ENCODE peak calls at places on chromosome 7, in seven cellular contexts. One of them, this sample, is unnamed.

GRCh38 chr7:154965014-154965413 is 37.9 kb downstream of the PAXIP1 start:
- DNase-seq in AG09309: no peak
- DNase-seq in CD8-positive, alpha-beta T cell: no peak
- DNase-seq in NCI-H1092: no peak
- DNase-seq in activated naive CD8-positive, alpha-beta T cell treated with anti-CD3 and anti-CD28 coated beads, Interleukin-2, amount 50 U/mL, for 16 hours: no peak
- DNase-seq in CD4-positive, alpha-beta T cell: no peak
- DNase-seq in HepG2: no peak
- DNase-seq in this sample: no peak

GRCh38 chr7:45387837-45388236 is 186.3 kb upstream of the ADCY1 start:
- DNase-seq in CD8-positive, alpha-beta T cell: no peak
- DNase-seq in CD4-positive, alpha-beta T cell: no peak
- DNase-seq in activated naive CD8-positive, alpha-beta T cell treated with anti-CD3 and anti-CD28 coated beads, Interleukin-2, amount 50 U/mL, for 16 hours: no peak
- DNase-seq in HepG2: no peak
- DNase-seq in NCI-H1092: no peak
- DNase-seq in AG09309: no peak
- DNase-seq in this sample: no peak

GRCh38 chr7:83410989-83411591 is 237.8 kb downstream of the SEMA3E start:
- DNase-seq in HepG2: peak
- DNase-seq in NCI-H1092: peak
- DNase-seq in activated naive CD8-positive, alpha-beta T cell treated with anti-CD3 and anti-CD28 coated beads, Interleukin-2, amount 50 U/mL, for 16 hours: no peak
- DNase-seq in AG09309: peak
- DNase-seq in CD4-positive, alpha-beta T cell: no peak
- DNase-seq in CD8-positive, alpha-beta T cell: no peak
- DNase-seq in this sample: no peak

GRCh38 chr7:1752771-1753562 is 82.9 kb downstream of the ELFN1 start:
- DNase-seq in NCI-H1092: no peak
- DNase-seq in CD8-positive, alpha-beta T cell: no peak
- DNase-seq in activated naive CD8-positive, alpha-beta T cell treated with anti-CD3 and anti-CD28 coated beads, Interleukin-2, amount 50 U/mL, for 16 hours: no peak
- DNase-seq in CD4-positive, alpha-beta T cell: no peak
- DNase-seq in HepG2: no peak
- DNase-seq in AG09309: no peak
- DNase-seq in this sample: no peak

GRCh38 chr7:137169282-137169698 is 174.2 kb downstream of the PTN start:
- DNase-seq in CD8-positive, alpha-beta T cell: no peak
- DNase-seq in activated naive CD8-positive, alpha-beta T cell treated with anti-CD3 and anti-CD28 coated beads, Interleukin-2, amount 50 U/mL, for 16 hours: no peak
- DNase-seq in NCI-H1092: peak
- DNase-seq in HepG2: peak
- DNase-seq in CD4-positive, alpha-beta T cell: no peak
- DNase-seq in AG09309: peak
- DNase-seq in this sample: no peak

GRCh38 chr7:155962191-155962967 is 150.1 kb upstream of the SHH start:
- DNase-seq in NCI-H1092: no peak
- DNase-seq in HepG2: peak
- DNase-seq in AG09309: no peak
- DNase-seq in CD8-positive, alpha-beta T cell: no peak
- DNase-seq in CD4-positive, alpha-beta T cell: no peak
- DNase-seq in activated naive CD8-positive, alpha-beta T cell treated with anti-CD3 and anti-CD28 coated beads, Interleukin-2, amount 50 U/mL, for 16 hours: no peak
- DNase-seq in this sample: no peak

GRCh38 chr7:94127026-94127425 is 122.9 kb upstream of the BET1 start:
- DNase-seq in activated naive CD8-positive, alpha-beta T cell treated with anti-CD3 and anti-CD28 coated beads, Interleukin-2, amount 50 U/mL, for 16 hours: no peak
- DNase-seq in CD8-positive, alpha-beta T cell: no peak
- DNase-seq in NCI-H1092: no peak
- DNase-seq in AG09309: peak
- DNase-seq in CD4-positive, alpha-beta T cell: no peak
- DNase-seq in HepG2: no peak
- DNase-seq in this sample: no peak

GRCh38 chr7:92697012-92697411 is 106.8 kb upstream of the FAM133B start:
- DNase-seq in NCI-H1092: no peak
- DNase-seq in AG09309: no peak
- DNase-seq in HepG2: no peak
- DNase-seq in CD8-positive, alpha-beta T cell: no peak
- DNase-seq in CD4-positive, alpha-beta T cell: no peak
- DNase-seq in activated naive CD8-positive, alpha-beta T cell treated with anti-CD3 and anti-CD28 coated beads, Interleukin-2, amount 50 U/mL, for 16 hours: no peak
- DNase-seq in this sample: no peak

GRCh38 chr7:7207876-7208275 is 25.5 kb downstream of the C1GALT1 start:
- DNase-seq in HepG2: no peak
- DNase-seq in activated naive CD8-positive, alpha-beta T cell treated with anti-CD3 and anti-CD28 coated beads, Interleukin-2, amount 50 U/mL, for 16 hours: no peak
- DNase-seq in CD8-positive, alpha-beta T cell: no peak
- DNase-seq in AG09309: no peak
- DNase-seq in NCI-H1092: no peak
- DNase-seq in CD4-positive, alpha-beta T cell: no peak
- DNase-seq in this sample: no peak

GRCh38 chr7:106462365-106462859 is 177.6 kb upstream of the NAMPT start:
- DNase-seq in activated naive CD8-positive, alpha-beta T cell treated with anti-CD3 and anti-CD28 coated beads, Interleukin-2, amount 50 U/mL, for 16 hours: no peak
- DNase-seq in HepG2: peak
- DNase-seq in AG09309: no peak
- DNase-seq in CD4-positive, alpha-beta T cell: no peak
- DNase-seq in NCI-H1092: peak
- DNase-seq in CD8-positive, alpha-beta T cell: no peak
- DNase-seq in this sample: peak

GRCh38 chr7:78777844-78778243 is 675.6 kb downstream of the MAGI2 start:
- DNase-seq in AG09309: no peak
- DNase-seq in activated naive CD8-positive, alpha-beta T cell treated with anti-CD3 and anti-CD28 coated beads, Interleukin-2, amount 50 U/mL, for 16 hours: no peak
- DNase-seq in HepG2: no peak
- DNase-seq in NCI-H1092: no peak
- DNase-seq in CD8-positive, alpha-beta T cell: no peak
- DNase-seq in CD4-positive, alpha-beta T cell: no peak
- DNase-seq in this sample: no peak

GRCh38 chr7:1893025-1893424 is 222.9 kb downstream of the ELFN1 start:
- DNase-seq in CD8-positive, alpha-beta T cell: no peak
- DNase-seq in AG09309: no peak
- DNase-seq in activated naive CD8-positive, alpha-beta T cell treated with anti-CD3 and anti-CD28 coated beads, Interleukin-2, amount 50 U/mL, for 16 hours: no peak
- DNase-seq in CD4-positive, alpha-beta T cell: no peak
- DNase-seq in HepG2: no peak
- DNase-seq in NCI-H1092: no peak
- DNase-seq in this sample: no peak

This sample was measured in immature natural killer cell.